ENCODE peak calls at places on chromosomes 2 and 18, in eight cellular contexts. P, Q, R, L, J, I, M and W are unnamed samples.

GRCh38 chr18:58789856-58790255 is 74.8 kb upstream of the ZNF532 start:
- DNase-seq in J (no peak), R (no peak), Q (no peak), P (no peak), M (no peak), L (no peak), I (peak; percentile 25), W (no peak)

GRCh38 chr2:146990311-146990781 is 854.5 kb upstream of the ACVR2A start:
- DNase-seq in Q (no peak), P (no peak), I (no peak), L (peak; percentile 92), J (no peak), R (no peak), M (peak; percentile 87), W (no peak)

GRCh38 chr2:7084601-7085000 is 167.4 kb downstream of the RNF144A start:
- DNase-seq in Q (no peak), R (no peak), P (no peak), I (no peak), M (no peak), L (peak; percentile 6), J (no peak), W (no peak)

GRCh38 chr18:75133721-75134645 is 75.0 kb downstream of the PTGR3 start:
- DNase-seq in Q (peak; percentile 15), P (no peak), R (no peak), L (no peak), M (no peak), J (no peak), I (no peak), W (no peak)

GRCh38 chr2:146579154-146579930 is 1265.5 kb upstream of the ACVR2A start:
- DNase-seq in R (no peak), L (peak; percentile 70), M (peak; percentile 82), P (no peak), Q (no peak), I (no peak), J (no peak), W (no peak)

GRCh38 chr2:161223139-161223732 is 63.0 kb downstream of the TANK start:
- DNase-seq in R (no peak), M (peak; percentile 76), P (no peak), L (peak; percentile 73), J (no peak), I (no peak), Q (no peak), W (no peak)

GRCh38 chr2:210399440-210400041 is 77.0 kb downstream of the LANCL1 start:
- DNase-seq in M (peak; percentile 42), J (no peak), R (no peak), Q (no peak), L (peak; percentile 35), I (no peak), P (no peak), W (no peak)

GRCh38 chr2:11239147-11239546 is 83.9 kb downstream of the SLC66A3 start:
- DNase-seq in J (no peak), R (no peak), Q (no peak), L (no peak), I (no peak), P (no peak), M (no peak), W (no peak)

GRCh38 chr2:217118559-217118958 is 258.7 kb upstream of the TNP1 start:
- DNase-seq in J (no peak), L (no peak), M (no peak), Q (no peak), I (no peak), P (no peak), R (no peak), W (no peak)

GRCh38 chr2:127358044-127358443 is 29.7 kb downstream of the MAP3K2 start:
- DNase-seq in Q (no peak), I (no peak), P (no peak), J (no peak), M (peak; percentile 32), L (peak; percentile 27), R (no peak), W (no peak)

GRCh38 chr2:239679755-239680154 is 278.9 kb upstream of the HDAC4 start:
- DNase-seq in L (no peak), J (peak; percentile 7), M (no peak), Q (no peak), R (no peak), I (no peak), P (no peak), W (no peak)

GRCh38 chr2:118310878-118311442 is 222.7 kb downstream of the INSIG2 start:
- DNase-seq in R (no peak), I (no peak), P (peak; percentile 19), Q (peak; percentile 25), M (no peak), L (no peak), J (no peak), W (no peak)

GRCh38 chr18:39841133-39842041 is 2113.6 kb upstream of the PIK3C3 start:
- DNase-seq in J (no peak), I (peak; percentile 15), L (peak; percentile 39), P (no peak), Q (peak; percentile 36), M (peak; percentile 85), R (peak; percentile 81), W (no peak)

GRCh38 chr2:120344214-120344990 is 1.5 kb upstream of the INHBB start:
- DNase-seq in R (no peak), Q (no peak), J (no peak), P (peak; percentile 55), I (no peak), L (no peak), M (no peak), W (no peak)

DNA sequence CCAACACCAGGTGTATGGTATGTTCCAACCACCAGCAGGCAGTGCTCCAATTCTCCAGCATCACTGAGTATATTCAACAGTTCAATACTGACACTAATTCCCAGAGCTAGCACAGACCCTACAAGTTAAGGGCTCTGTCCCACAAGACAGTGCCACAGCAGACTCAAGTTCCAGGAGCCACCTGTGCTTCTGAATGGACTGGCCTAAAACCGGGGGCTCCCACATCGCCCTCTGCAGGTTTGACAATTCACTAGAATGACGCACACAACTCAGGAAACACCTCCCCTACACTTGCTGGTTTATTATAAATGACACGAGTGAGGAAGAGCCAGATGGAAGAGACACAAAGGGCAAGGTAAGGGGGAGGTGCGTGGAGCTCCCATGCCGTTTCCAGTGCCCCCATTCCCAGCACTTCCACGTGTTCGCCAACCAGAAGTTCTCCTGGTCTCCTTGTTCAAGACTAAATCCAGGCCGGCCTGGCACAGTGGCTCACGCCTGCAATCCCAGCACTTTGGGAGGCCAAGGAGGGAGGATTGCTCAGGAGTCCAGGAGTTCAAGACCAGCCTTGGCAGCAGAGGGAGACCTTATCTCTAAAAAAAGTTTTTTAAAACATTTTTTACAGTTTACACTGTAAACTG is 12.2 kb upstream of the ATP6V1B1 start:
- DNase-seq in M (no peak), L (no peak), R (no peak), J (no peak), Q (no peak), P (no peak), I (no peak), W (peak; percentile 12)
- TF ChIP-seq CTCF in M (peak; percentile 25), L (no peak), R (no peak), J (no peak), Q (no peak), P (no peak), I (no peak), W (no peak)

GRCh38 chr2:165953306-165953654 is 296 bp downstream of the TTC21B start:
- DNase-seq in L (no peak), I (no peak), R (no peak), Q (no peak), J (no peak), M (no peak), P (no peak), W (no peak)
- TF ChIP-seq CTCF in L (no peak), I (no peak), R (no peak), Q (no peak), J (no peak), M (no peak), P (no peak), W (no peak)

GRCh38 chr18:12307251-12307736 is 747 bp upstream of the TUBB6 start:
- DNase-seq in R (no peak), I (peak; percentile 68), L (peak; percentile 78), J (no peak), Q (peak; percentile 38), M (peak; percentile 78), P (peak; percentile 70), W (no peak)
- TF ChIP-seq CTCF in R (no peak), I (no peak), L (peak; percentile 37), J (no peak), Q (no peak), M (peak; percentile 15), P (no peak), W (no peak)

GRCh38 chr2:138501427-138502252 is at the start of gene SPOPL:
- DNase-seq in J (peak; percentile 88), Q (peak; percentile 91), P (peak; percentile 94), L (peak; percentile 75), R (peak; percentile 86), M (peak; percentile 83), I (peak; percentile 93), W (peak; percentile 79)
- TF ChIP-seq CTCF in J (no peak), Q (no peak), P (peak; percentile 47), L (peak; percentile 32), R (peak; percentile 38), M (no peak), I (peak; percentile 29), W (no peak)

GRCh38 chr2:95018301-95018700 is 7.2 kb upstream of the MAL start:
- DNase-seq in J (no peak), Q (no peak), R (no peak), P (no peak), L (no peak), I (no peak), M (no peak), W (no peak)

GRCh38 chr2:95020275-95021014 is 5.1 kb upstream of the MAL start:
- DNase-seq in M (no peak), P (no peak), Q (no peak), R (no peak), I (no peak), L (no peak), J (no peak), W (no peak)

GRCh38 chr2:95021015-95021399 is 4.5 kb upstream of the MAL start:
- DNase-seq in M (no peak), I (no peak), P (no peak), J (no peak), Q (no peak), R (no peak), L (no peak), W (no peak)

GRCh38 chr2:95018861-95019550 is 6.5 kb upstream of the MAL start:
- DNase-seq in R (no peak), Q (no peak), L (no peak), P (no peak), M (no peak), I (no peak), J (no peak), W (no peak)

GRCh38 chr2:95019572-95019971 is 5.9 kb upstream of the MAL start:
- DNase-seq in Q (no peak), P (no peak), I (no peak), J (no peak), L (no peak), M (no peak), R (no peak), W (no peak)
- TF ChIP-seq CTCF in Q (no peak), P (no peak), I (no peak), J (no peak), L (no peak), M (no peak), R (no peak), W (no peak)

DNA sequence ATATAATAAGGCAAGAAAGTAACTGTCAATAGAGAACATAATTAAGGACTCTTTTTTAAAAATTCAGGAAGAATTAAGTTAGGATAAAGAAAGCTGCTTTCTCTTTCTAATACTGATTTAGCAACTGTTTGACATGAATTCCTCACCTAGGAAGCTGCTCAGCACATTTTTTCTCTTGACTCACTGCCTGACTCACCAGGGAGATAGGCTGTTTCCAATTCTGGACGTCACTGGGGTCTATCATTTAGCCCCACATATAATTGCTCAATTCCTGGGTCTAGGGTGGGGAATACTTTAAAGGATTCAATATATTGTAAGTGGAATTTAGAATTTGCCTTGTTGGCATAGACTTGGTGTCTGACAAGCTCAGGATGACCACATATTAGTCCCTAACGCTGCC is 50.8 kb upstream of the UGP2 start:
- DNase-seq in M (peak; percentile 90), R (no peak), J (no peak), L (peak; percentile 96), I (no peak), Q (no peak), P (no peak), W (no peak)
- TF ChIP-seq CTCF in M (no peak), R (no peak), J (no peak), L (no peak), I (no peak), Q (no peak), P (no peak), W (no peak)